ENCODE peak calls at places on chromosomes 16 and 17, in six cellular contexts. X is GM12878; V is left ventricle myocardium inferior; N is heart left ventricle; Y is CD4-positive, alpha-beta T cell; C is OCI-LY7. T is an unnamed sample.

GRCh38 chr16:15055141-15056053 is 477 bp downstream of the NTAN1 start:
- DNase-seq in X (no peak), Y (no peak), N (peak), V (no peak), C (peak), T (peak)

GRCh38 chr16:77724174-77724573 is 1.9 kb downstream of the NUDT7 start:
- DNase-seq in V (no peak), X (no peak), N (no peak), C (no peak), Y (no peak), T (no peak)

GRCh38 chr17:10888858-10889257 is 51.0 kb upstream of the PIRT start:
- DNase-seq in C (no peak), N (no peak), X (no peak), V (no peak), Y (no peak), T (no peak)

GRCh38 chr16:5776876-5777275 is 679.3 kb upstream of the EEF2KMT start:
- DNase-seq in Y (no peak), X (no peak), N (no peak), V (no peak), C (no peak), T (no peak)

GRCh38 chr17:73639322-73639721 is 4.9 kb downstream of the SDK2 start:
- DNase-seq in C (no peak), Y (no peak), X (no peak), N (no peak), V (no peak), T (no peak)

GRCh38 chr17:62807812-62808575 is at the start of gene MARCHF10:
- DNase-seq in N (no peak), C (peak), Y (peak), X (no peak), V (no peak), T (peak)

GRCh38 chr16:77618011-77618410 is 104.3 kb upstream of the NUDT7 start:
- DNase-seq in C (no peak), V (no peak), X (no peak), Y (no peak), N (no peak), T (no peak)

GRCh38 chr17:19288453-19288852 is 51.3 kb downstream of the EPN2 start:
- DNase-seq in C (no peak), X (no peak), N (no peak), Y (no peak), V (no peak), T (no peak)

GRCh38 chr16:89924925-89925307 is 1.8 kb downstream of the TUBB3 start:
- DNase-seq in C (peak), X (no peak), Y (no peak), N (no peak), V (no peak), T (no peak)

GRCh38 chr17:57823469-57824401 is 26.1 kb downstream of the MRPS23 start:
- DNase-seq in Y (no peak), N (no peak), V (no peak), X (no peak), C (no peak), T (no peak)

GRCh38 chr17:82257473-82257872 is 16.0 kb downstream of the CSNK1D start:
- DNase-seq in X (no peak), C (peak), N (no peak), V (no peak), Y (peak), T (peak)

GRCh38 chr17:74165811-74166365 is 37.6 kb upstream of the RPL38 start:
- DNase-seq in V (no peak), Y (no peak), N (no peak), X (no peak), C (no peak), T (peak)

GRCh38 chr17:49664706-49665211 is 13.1 kb downstream of the SPOP start:
- DNase-seq in X (no peak), N (no peak), Y (no peak), V (no peak), C (peak), T (no peak)

GRCh38 chr16:68893710-68894705 is 50.7 kb downstream of the TANGO6 start:
- DNase-seq in X (no peak), N (peak), Y (no peak), C (no peak), V (peak), T (no peak)

GRCh38 chr16:86751081-86752030 is 173.0 kb downstream of the FOXL1 start:
- DNase-seq in X (no peak), Y (no peak), V (no peak), C (no peak), N (no peak), T (no peak)

GRCh38 chr17:48539177-48539576 is 5.7 kb downstream of the HOXB2 start:
- DNase-seq in Y (no peak), C (no peak), X (no peak), V (no peak), N (no peak), T (no peak)

GRCh38 chr16:14140916-14141315 is 69.8 kb downstream of the MRTFB start:
- DNase-seq in V (no peak), X (no peak), Y (no peak), N (no peak), C (no peak), T (no peak)

GRCh38 chr17:2712300-2713043 is 908 bp upstream of the CLUH start:
- DNase-seq in Y (no peak), X (no peak), N (no peak), V (no peak), C (peak), T (no peak)

GRCh38 chr17:57650548-57650947 is 94.6 kb downstream of the CCDC182 start:
- DNase-seq in N (no peak), C (no peak), Y (no peak), V (no peak), X (no peak), T (no peak)

GRCh38 chr16:88408561-88408960 is 25.8 kb downstream of the ZNF469 start:
- DNase-seq in C (no peak), Y (no peak), N (no peak), V (no peak), X (no peak), T (no peak)

GRCh38 chr17:61627125-61627524 is 36.1 kb upstream of the NACA2 start:
- DNase-seq in X (no peak), Y (no peak), N (no peak), V (no peak), C (no peak), T (no peak)

GRCh38 chr17:36203335-36203734 is 6.8 kb upstream of the CCL3L1 start:
- DNase-seq in Y (no peak), X (no peak), C (no peak), N (no peak), V (no peak), T (no peak)

GRCh38 chr17:2853722-2854580 is 57.7 kb downstream of the RAP1GAP2 start:
- DNase-seq in Y (peak), C (peak), N (peak), X (no peak), V (peak), T (peak)

GRCh38 chr17:32479074-32479617 is 7.6 kb upstream of the CDK5R1 start:
- DNase-seq in C (no peak), X (no peak), V (no peak), N (no peak), Y (no peak), T (no peak)

GRCh38 chr17:19238167-19238505 is 970 bp downstream of the EPN2 start:
- DNase-seq in V (peak), C (peak), N (peak), Y (peak), X (no peak), T (peak)

GRCh38 chr17:68346448-68346847 is 55.2 kb downstream of the ARSG start:
- DNase-seq in V (peak), X (peak), C (peak), Y (peak), N (peak), T (peak)

GRCh38 chr16:74024997-74025396 is 271.6 kb upstream of the PSMD7 start:
- DNase-seq in C (no peak), Y (no peak), X (no peak), V (no peak), N (no peak), T (no peak)

GRCh38 chr17:27985736-27986394 is 56.6 kb upstream of the NLK start:
- DNase-seq in V (no peak), Y (no peak), X (no peak), C (no peak), N (no peak), T (no peak)

GRCh38 chr17:80133626-80133970 is 13.3 kb downstream of the EIF4A3 start:
- DNase-seq in Y (no peak), X (no peak), C (no peak), N (no peak), V (no peak), T (no peak)

GRCh38 chr16:67801889-67802288 is 4.5 kb downstream of the RANBP10 start:
- DNase-seq in Y (peak), X (peak), N (no peak), V (no peak), C (peak), T (peak)

GRCh38 chr17:67164298-67164697 is 80.7 kb downstream of the HELZ start:
- DNase-seq in V (no peak), Y (no peak), X (no peak), C (no peak), N (no peak), T (no peak)

GRCh38 chr17:76266244-76266938 is 1.2 kb downstream of the UBALD2 start:
- DNase-seq in Y (no peak), X (no peak), N (no peak), V (no peak), C (peak), T (peak)

GRCh38 chr17:9252525-9252924 is 231.2 kb downstream of the NTN1 start:
- DNase-seq in N (no peak), Y (no peak), X (no peak), C (no peak), V (no peak), T (peak)

GRCh38 chr17:7667616-7668406 is 17.1 kb downstream of the ATP1B2 start:
- DNase-seq in N (no peak), Y (no peak), V (no peak), C (no peak), X (no peak), T (no peak)

DNA sequence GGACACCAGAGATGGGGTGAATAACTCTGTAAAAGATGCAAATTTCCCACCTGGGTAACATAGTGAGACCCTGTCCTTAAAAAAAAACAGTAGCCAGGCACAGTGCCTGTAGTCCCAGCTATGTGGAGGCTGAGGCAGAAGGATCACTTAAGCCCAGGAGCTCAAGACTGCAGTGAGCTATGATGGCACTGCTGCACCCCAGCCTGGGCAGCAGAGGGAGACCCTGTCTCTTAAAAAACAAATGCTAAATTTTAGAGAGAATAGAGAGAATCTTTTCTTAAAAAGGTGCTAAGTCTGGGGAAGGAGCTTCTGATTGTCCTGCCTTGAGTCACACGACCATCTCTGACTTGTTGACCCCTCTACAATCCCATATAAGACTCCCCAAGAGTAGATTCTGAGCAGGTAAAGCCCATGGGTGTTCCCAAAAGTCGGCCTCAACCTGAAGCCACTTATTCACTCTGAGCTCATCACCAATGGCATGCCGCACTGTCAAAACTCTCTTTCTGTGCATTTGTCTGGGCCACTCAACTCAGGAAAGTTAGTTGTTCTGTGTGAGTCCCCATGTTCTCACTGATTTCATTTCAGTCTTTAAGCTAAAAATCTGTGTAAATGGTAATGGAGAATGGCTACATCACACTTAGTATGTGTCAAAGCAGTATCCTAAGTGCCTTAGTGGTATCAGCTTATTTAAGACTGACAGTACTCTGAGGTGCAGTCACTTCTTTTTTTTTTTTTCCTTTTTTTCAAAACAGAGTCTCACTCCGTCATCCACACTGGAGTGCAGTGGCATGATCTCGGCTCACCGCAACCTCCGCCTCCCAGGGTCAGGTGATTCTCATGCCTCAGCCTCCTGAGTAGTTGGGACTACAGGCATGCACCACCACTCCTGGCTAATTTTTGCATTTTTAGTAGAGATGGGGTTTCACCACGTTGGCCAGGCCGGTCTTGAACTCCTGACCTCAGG is 41.6 kb downstream of the PRKCB start:
- DNase-seq in X (no peak), C (peak), V (no peak), N (no peak), Y (no peak), T (no peak)
- TF ChIP-seq CTCF in X (peak), C (peak), V (no peak), N (no peak), Y (peak), T (peak)

GRCh38 chr16:1342526-1343427 is 8.9 kb downstream of the TSR3 start:
- DNase-seq in N (peak), V (peak), C (peak), Y (peak), X (peak), T (peak)
- TF ChIP-seq CTCF in N (no peak), V (no peak), C (peak), Y (no peak), X (no peak), T (no peak)

GRCh38 chr17:43880420-43880991 is 26.8 kb downstream of the MPP2 start:
- DNase-seq in C (peak), Y (peak), V (no peak), X (no peak), N (no peak), T (peak)
- TF ChIP-seq CTCF in C (peak), Y (peak), V (peak), X (peak), N (peak), T (peak)

GRCh38 chr17:33950061-33950460 is 305.0 kb upstream of the CCL2 start:
- DNase-seq in Y (no peak), N (no peak), V (no peak), X (no peak), C (no peak), T (no peak)

GRCh38 chr17:33945641-33946546 is 309.2 kb upstream of the CCL2 start:
- DNase-seq in N (no peak), X (no peak), V (no peak), Y (no peak), C (no peak), T (no peak)

GRCh38 chr17:33947762-33948161 is 307.3 kb upstream of the CCL2 start:
- DNase-seq in C (no peak), V (no peak), Y (no peak), N (no peak), X (no peak), T (no peak)

GRCh38 chr17:33948299-33948698 is 306.8 kb upstream of the CCL2 start:
- DNase-seq in C (no peak), V (no peak), X (no peak), Y (no peak), N (no peak), T (no peak)

GRCh38 chr17:33949100-33949499 is 306.0 kb upstream of the CCL2 start:
- DNase-seq in X (no peak), Y (no peak), C (no peak), N (no peak), V (no peak), T (no peak)
- TF ChIP-seq CTCF in X (peak), Y (no peak), C (peak), N (no peak), V (peak), T (no peak)

GRCh38 chr17:1203967-1204291 is 24.1 kb upstream of the ABR start:
- DNase-seq in N (no peak), X (no peak), V (no peak), Y (no peak), C (no peak), T (no peak)

GRCh38 chr17:1206016-1206787 is 26.4 kb upstream of the ABR start:
- DNase-seq in X (no peak), N (no peak), V (no peak), Y (no peak), C (peak), T (no peak)

GRCh38 chr17:1200440-1200839 is 20.7 kb upstream of the ABR start:
- DNase-seq in V (no peak), C (peak), N (no peak), X (no peak), Y (no peak), T (no peak)

GRCh38 chr17:1201132-1201702 is 21.4 kb upstream of the ABR start:
- DNase-seq in N (no peak), C (peak), X (no peak), Y (peak), V (no peak), T (peak)

GRCh38 chr17:1203111-1203966 is 23.6 kb upstream of the ABR start:
- DNase-seq in V (peak), X (no peak), N (peak), Y (peak), C (peak), T (peak)
- TF ChIP-seq CTCF in V (no peak), X (no peak), N (no peak), Y (no peak), C (no peak), T (no peak)

T was measured in activated CD8-positive, alpha-beta T cell treated with anti-CD3 and anti-CD28 coated beads for 36 hours.